ENCODE peak calls at places on chromosome 12, in nine cellular contexts. One of them, this sample, is unnamed.

GRCh38 chr12:110035534-110036104 is 12.7 kb downstream of the C12orf76 start:
- DNase-seq in SW 1271: no peak
- DNase-seq in Right ventricle myocardium superior: no peak
- DNase-seq in substantia nigra: no peak
- DNase-seq in cardiac fibroblast: no peak
- DNase-seq in stimulated activated CD4-positive, alpha-beta T cell treated with anti-CD3 and anti-CD28 coated beads, Interleukin-2, amount 100 ng/mL, for 48 hours: no peak
- DNase-seq in EL: no peak
- DNase-seq in ACHN: no peak
- DNase-seq in B cell: no peak
- DNase-seq in this sample: no peak

GRCh38 chr12:76921891-76922664 is 43.3 kb upstream of the CSRP2 start:
- DNase-seq in SW 1271: no peak
- DNase-seq in Right ventricle myocardium superior: no peak
- DNase-seq in substantia nigra: no peak
- DNase-seq in cardiac fibroblast: peak
- DNase-seq in stimulated activated CD4-positive, alpha-beta T cell treated with anti-CD3 and anti-CD28 coated beads, Interleukin-2, amount 100 ng/mL, for 48 hours: no peak
- DNase-seq in EL: no peak
- DNase-seq in ACHN: no peak
- DNase-seq in B cell: no peak
- DNase-seq in this sample: no peak

GRCh38 chr12:63045020-63045860 is 105.8 kb downstream of the AVPR1A start:
- DNase-seq in SW 1271: peak
- DNase-seq in Right ventricle myocardium superior: no peak
- DNase-seq in substantia nigra: no peak
- DNase-seq in cardiac fibroblast: peak
- DNase-seq in stimulated activated CD4-positive, alpha-beta T cell treated with anti-CD3 and anti-CD28 coated beads, Interleukin-2, amount 100 ng/mL, for 48 hours: no peak
- DNase-seq in EL: peak
- DNase-seq in ACHN: peak
- DNase-seq in B cell: no peak
- DNase-seq in this sample: no peak

GRCh38 chr12:19794116-19794515 is 354.8 kb downstream of the AEBP2 start:
- DNase-seq in SW 1271: no peak
- DNase-seq in Right ventricle myocardium superior: no peak
- DNase-seq in substantia nigra: no peak
- DNase-seq in cardiac fibroblast: no peak
- DNase-seq in stimulated activated CD4-positive, alpha-beta T cell treated with anti-CD3 and anti-CD28 coated beads, Interleukin-2, amount 100 ng/mL, for 48 hours: no peak
- DNase-seq in EL: no peak
- DNase-seq in ACHN: no peak
- DNase-seq in B cell: no peak
- DNase-seq in this sample: no peak

GRCh38 chr12:31201382-31201781 is 124.6 kb downstream of the SINHCAF start:
- DNase-seq in SW 1271: no peak
- DNase-seq in Right ventricle myocardium superior: no peak
- DNase-seq in substantia nigra: no peak
- DNase-seq in cardiac fibroblast: no peak
- DNase-seq in stimulated activated CD4-positive, alpha-beta T cell treated with anti-CD3 and anti-CD28 coated beads, Interleukin-2, amount 100 ng/mL, for 48 hours: no peak
- DNase-seq in EL: no peak
- DNase-seq in ACHN: no peak
- DNase-seq in B cell: no peak
- DNase-seq in this sample: no peak

GRCh38 chr12:93199831-93200236 is 177.9 kb upstream of the NUDT4 start:
- DNase-seq in SW 1271: no peak
- DNase-seq in Right ventricle myocardium superior: no peak
- DNase-seq in substantia nigra: no peak
- DNase-seq in cardiac fibroblast: no peak
- DNase-seq in stimulated activated CD4-positive, alpha-beta T cell treated with anti-CD3 and anti-CD28 coated beads, Interleukin-2, amount 100 ng/mL, for 48 hours: no peak
- DNase-seq in EL: no peak
- DNase-seq in ACHN: no peak
- DNase-seq in B cell: no peak
- DNase-seq in this sample: no peak

GRCh38 chr12:67415473-67415872 is 146.3 kb downstream of the CAND1 start:
- DNase-seq in SW 1271: peak
- DNase-seq in Right ventricle myocardium superior: no peak
- DNase-seq in substantia nigra: peak
- DNase-seq in cardiac fibroblast: peak
- DNase-seq in stimulated activated CD4-positive, alpha-beta T cell treated with anti-CD3 and anti-CD28 coated beads, Interleukin-2, amount 100 ng/mL, for 48 hours: no peak
- DNase-seq in EL: peak
- DNase-seq in ACHN: peak
- DNase-seq in B cell: no peak
- DNase-seq in this sample: no peak

GRCh38 chr12:120089796-120090195 is 26.8 kb downstream of the RAB35 start:
- DNase-seq in SW 1271: no peak
- DNase-seq in Right ventricle myocardium superior: no peak
- DNase-seq in substantia nigra: no peak
- DNase-seq in cardiac fibroblast: no peak
- DNase-seq in stimulated activated CD4-positive, alpha-beta T cell treated with anti-CD3 and anti-CD28 coated beads, Interleukin-2, amount 100 ng/mL, for 48 hours: no peak
- DNase-seq in EL: no peak
- DNase-seq in ACHN: no peak
- DNase-seq in B cell: no peak
- DNase-seq in this sample: no peak

GRCh38 chr12:41190360-41190759 is 2.2 kb downstream of the PDZRN4 start:
- DNase-seq in SW 1271: no peak
- DNase-seq in Right ventricle myocardium superior: no peak
- DNase-seq in substantia nigra: no peak
- DNase-seq in cardiac fibroblast: peak
- DNase-seq in stimulated activated CD4-positive, alpha-beta T cell treated with anti-CD3 and anti-CD28 coated beads, Interleukin-2, amount 100 ng/mL, for 48 hours: no peak
- DNase-seq in EL: no peak
- DNase-seq in ACHN: peak
- DNase-seq in B cell: no peak
- DNase-seq in this sample: no peak

GRCh38 chr12:29547151-29547561 is 49.7 kb upstream of the OVCH1 start:
- DNase-seq in SW 1271: no peak
- DNase-seq in Right ventricle myocardium superior: no peak
- DNase-seq in substantia nigra: no peak
- DNase-seq in cardiac fibroblast: peak
- DNase-seq in stimulated activated CD4-positive, alpha-beta T cell treated with anti-CD3 and anti-CD28 coated beads, Interleukin-2, amount 100 ng/mL, for 48 hours: no peak
- DNase-seq in EL: peak
- DNase-seq in ACHN: no peak
- DNase-seq in B cell: no peak
- DNase-seq in this sample: no peak

GRCh38 chr12:50282581-50283229 is 615 bp downstream of the LIMA1 start:
- DNase-seq in SW 1271: no peak
- DNase-seq in Right ventricle myocardium superior: no peak
- DNase-seq in substantia nigra: no peak
- DNase-seq in cardiac fibroblast: peak
- DNase-seq in stimulated activated CD4-positive, alpha-beta T cell treated with anti-CD3 and anti-CD28 coated beads, Interleukin-2, amount 100 ng/mL, for 48 hours: no peak
- DNase-seq in EL: peak
- DNase-seq in ACHN: peak
- DNase-seq in B cell: no peak
- DNase-seq in this sample: no peak

GRCh38 chr12:104769207-104769606 is 188.9 kb downstream of the SLC41A2 start:
- DNase-seq in SW 1271: no peak
- DNase-seq in Right ventricle myocardium superior: no peak
- DNase-seq in substantia nigra: no peak
- DNase-seq in cardiac fibroblast: no peak
- DNase-seq in stimulated activated CD4-positive, alpha-beta T cell treated with anti-CD3 and anti-CD28 coated beads, Interleukin-2, amount 100 ng/mL, for 48 hours: no peak
- DNase-seq in EL: no peak
- DNase-seq in ACHN: no peak
- DNase-seq in B cell: no peak
- DNase-seq in this sample: no peak

GRCh38 chr12:116135209-116135930 is 142.1 kb downstream of the MED13L start:
- DNase-seq in SW 1271: peak
- DNase-seq in Right ventricle myocardium superior: no peak
- DNase-seq in substantia nigra: no peak
- DNase-seq in cardiac fibroblast: peak
- DNase-seq in stimulated activated CD4-positive, alpha-beta T cell treated with anti-CD3 and anti-CD28 coated beads, Interleukin-2, amount 100 ng/mL, for 48 hours: no peak
- DNase-seq in EL: peak
- DNase-seq in ACHN: peak
- DNase-seq in B cell: no peak
- DNase-seq in this sample: no peak

GRCh38 chr12:124720687-124721500 is 142.8 kb downstream of the SCARB1 start:
- DNase-seq in SW 1271: no peak
- DNase-seq in Right ventricle myocardium superior: peak
- DNase-seq in substantia nigra: peak
- DNase-seq in cardiac fibroblast: peak
- DNase-seq in stimulated activated CD4-positive, alpha-beta T cell treated with anti-CD3 and anti-CD28 coated beads, Interleukin-2, amount 100 ng/mL, for 48 hours: no peak
- DNase-seq in EL: peak
- DNase-seq in ACHN: peak
- DNase-seq in B cell: no peak
- DNase-seq in this sample: no peak

GRCh38 chr12:42588981-42589464 is 523 bp downstream of the PRICKLE1 start:
- DNase-seq in SW 1271: peak
- DNase-seq in Right ventricle myocardium superior: peak
- DNase-seq in substantia nigra: peak
- DNase-seq in cardiac fibroblast: peak
- DNase-seq in stimulated activated CD4-positive, alpha-beta T cell treated with anti-CD3 and anti-CD28 coated beads, Interleukin-2, amount 100 ng/mL, for 48 hours: no peak
- DNase-seq in EL: peak
- DNase-seq in ACHN: peak
- DNase-seq in B cell: peak
- DNase-seq in this sample: no peak

GRCh38 chr12:94587266-94588241 is 62.8 kb downstream of the TMCC3 start:
- DNase-seq in SW 1271: no peak
- DNase-seq in Right ventricle myocardium superior: no peak
- DNase-seq in substantia nigra: no peak
- DNase-seq in cardiac fibroblast: no peak
- DNase-seq in stimulated activated CD4-positive, alpha-beta T cell treated with anti-CD3 and anti-CD28 coated beads, Interleukin-2, amount 100 ng/mL, for 48 hours: no peak
- DNase-seq in EL: no peak
- DNase-seq in ACHN: no peak
- DNase-seq in B cell: no peak
- DNase-seq in this sample: no peak

GRCh38 chr12:110039085-110039807 is 9.1 kb downstream of the C12orf76 start:
- DNase-seq in SW 1271: peak
- DNase-seq in Right ventricle myocardium superior: no peak
- DNase-seq in substantia nigra: no peak
- DNase-seq in cardiac fibroblast: peak
- DNase-seq in stimulated activated CD4-positive, alpha-beta T cell treated with anti-CD3 and anti-CD28 coated beads, Interleukin-2, amount 100 ng/mL, for 48 hours: no peak
- DNase-seq in EL: peak
- DNase-seq in ACHN: peak
- DNase-seq in B cell: no peak
- DNase-seq in this sample: no peak

GRCh38 chr12:15122349-15122748 is 98.9 kb downstream of the RERG start:
- DNase-seq in SW 1271: no peak
- DNase-seq in Right ventricle myocardium superior: no peak
- DNase-seq in substantia nigra: no peak
- DNase-seq in cardiac fibroblast: peak
- DNase-seq in stimulated activated CD4-positive, alpha-beta T cell treated with anti-CD3 and anti-CD28 coated beads, Interleukin-2, amount 100 ng/mL, for 48 hours: no peak
- DNase-seq in EL: no peak
- DNase-seq in ACHN: no peak
- DNase-seq in B cell: no peak
- DNase-seq in this sample: no peak

GRCh38 chr12:105253882-105254513 is 18.0 kb upstream of the APPL2 start:
- DNase-seq in SW 1271: peak
- DNase-seq in Right ventricle myocardium superior: no peak
- DNase-seq in substantia nigra: no peak
- DNase-seq in cardiac fibroblast: peak
- DNase-seq in stimulated activated CD4-positive, alpha-beta T cell treated with anti-CD3 and anti-CD28 coated beads, Interleukin-2, amount 100 ng/mL, for 48 hours: no peak
- DNase-seq in EL: peak
- DNase-seq in ACHN: peak
- DNase-seq in B cell: no peak
- DNase-seq in this sample: no peak

GRCh38 chr12:84502907-84503787 is 409.5 kb downstream of the SLC6A15 start:
- DNase-seq in SW 1271: peak
- DNase-seq in Right ventricle myocardium superior: no peak
- DNase-seq in substantia nigra: peak
- DNase-seq in cardiac fibroblast: peak
- DNase-seq in stimulated activated CD4-positive, alpha-beta T cell treated with anti-CD3 and anti-CD28 coated beads, Interleukin-2, amount 100 ng/mL, for 48 hours: peak
- DNase-seq in EL: peak
- DNase-seq in ACHN: peak
- DNase-seq in B cell: no peak
- DNase-seq in this sample: no peak

GRCh38 chr12:131941116-131941986 is 8.4 kb upstream of the EP400 start:
- DNase-seq in SW 1271: no peak
- DNase-seq in Right ventricle myocardium superior: peak
- DNase-seq in substantia nigra: no peak
- DNase-seq in cardiac fibroblast: no peak
- DNase-seq in stimulated activated CD4-positive, alpha-beta T cell treated with anti-CD3 and anti-CD28 coated beads, Interleukin-2, amount 100 ng/mL, for 48 hours: no peak
- DNase-seq in EL: no peak
- DNase-seq in ACHN: no peak
- DNase-seq in B cell: no peak
- DNase-seq in this sample: no peak

GRCh38 chr12:47356129-47356622 is 276.4 kb upstream of the AMIGO2 start:
- DNase-seq in SW 1271: no peak
- DNase-seq in Right ventricle myocardium superior: no peak
- DNase-seq in substantia nigra: no peak
- DNase-seq in cardiac fibroblast: peak
- DNase-seq in stimulated activated CD4-positive, alpha-beta T cell treated with anti-CD3 and anti-CD28 coated beads, Interleukin-2, amount 100 ng/mL, for 48 hours: no peak
- DNase-seq in EL: no peak
- DNase-seq in ACHN: no peak
- DNase-seq in B cell: peak
- DNase-seq in this sample: no peak